ENCODE peak calls at places on chromosome 3, in eight cellular contexts. T, V, Z, S, D, X, K and G are unnamed samples.

GRCh38 chr3:114645392-114645791 is 351.6 kb downstream of the TIGIT start:
- DNase-seq in T (no peak), V (no peak), Z (no peak), S (no peak), D (no peak), X (no peak), K (no peak), G (no peak)

GRCh38 chr3:178382388-178383061 is 153.7 kb upstream of the KCNMB2 start:
- DNase-seq in T (no peak), V (peak), Z (no peak), S (no peak), D (no peak), X (no peak), K (no peak), G (no peak)

GRCh38 chr3:48561045-48561736 is 2.4 kb downstream of the UCN2 start:
- DNase-seq in T (no peak), V (peak), Z (no peak), S (no peak), D (no peak), X (no peak), K (peak), G (no peak)

GRCh38 chr3:53816430-53816829 is 29.8 kb downstream of the CHDH start:
- DNase-seq in T (no peak), V (no peak), Z (no peak), S (no peak), D (no peak), X (no peak), K (no peak), G (no peak)

GRCh38 chr3:170910542-170910941 is 2.1 kb upstream of the EIF5A2 start:
- DNase-seq in T (no peak), V (no peak), Z (no peak), S (no peak), D (no peak), X (no peak), K (no peak), G (no peak)

GRCh38 chr3:78004578-78004977 is 964.7 kb downstream of the ROBO2 start:
- DNase-seq in T (no peak), V (no peak), Z (no peak), S (no peak), D (no peak), X (no peak), K (no peak), G (no peak)

GRCh38 chr3:87309601-87310000 is 33.2 kb upstream of the POU1F1 start:
- DNase-seq in T (no peak), V (no peak), Z (no peak), S (no peak), D (no peak), X (no peak), K (no peak), G (no peak)

GRCh38 chr3:123833398-123833785 is 50.7 kb downstream of the MYLK start:
- DNase-seq in T (no peak), V (peak), Z (no peak), S (no peak), D (no peak), X (no peak), K (no peak), G (no peak)

GRCh38 chr3:156605686-156606605 is 51.0 kb upstream of the SSR3 start:
- DNase-seq in T (no peak), V (peak), Z (no peak), S (no peak), D (no peak), X (no peak), K (peak), G (no peak)

GRCh38 chr3:114760679-114761078 is 386.4 kb downstream of the ZBTB20 start:
- DNase-seq in T (no peak), V (no peak), Z (no peak), S (no peak), D (no peak), X (no peak), K (no peak), G (no peak)

GRCh38 chr3:39138804-39139415 is 14.5 kb downstream of the CSRNP1 start:
- DNase-seq in T (no peak), V (peak), Z (no peak), S (no peak), D (no peak), X (no peak), K (no peak), G (no peak)

GRCh38 chr3:187713504-187713903 is 11.1 kb upstream of the RTP2 start:
- DNase-seq in T (no peak), V (no peak), Z (no peak), S (no peak), D (no peak), X (no peak), K (no peak), G (no peak)

GRCh38 chr3:46673151-46674030 is 20.1 kb downstream of the ALS2CL start:
- DNase-seq in T (no peak), V (no peak), Z (no peak), S (no peak), D (no peak), X (no peak), K (no peak), G (no peak)

GRCh38 chr3:31743690-31744089 is 211.0 kb downstream of the STT3B start:
- DNase-seq in T (no peak), V (no peak), Z (no peak), S (no peak), D (no peak), X (no peak), K (no peak), G (no peak)

GRCh38 chr3:53583161-53583690 is 88.8 kb downstream of the CACNA1D start:
- DNase-seq in T (no peak), V (no peak), Z (no peak), S (no peak), D (no peak), X (no peak), K (no peak), G (no peak)

GRCh38 chr3:107993771-107994170 is 97.1 kb downstream of the CD47 start:
- DNase-seq in T (no peak), V (peak), Z (no peak), S (no peak), D (no peak), X (no peak), K (no peak), G (no peak)

GRCh38 chr3:67489816-67490215 is 164.6 kb downstream of the SUCLG2 start:
- DNase-seq in T (no peak), V (peak), Z (no peak), S (no peak), D (no peak), X (no peak), K (no peak), G (no peak)

GRCh38 chr3:125374501-125374995 is 577 bp downstream of the ZNF148 start:
- DNase-seq in T (peak), V (peak), Z (peak), S (no peak), D (peak), X (no peak), K (peak), G (peak)

GRCh38 chr3:120475722-120476385 is 25.1 kb upstream of the FSTL1 start:
- DNase-seq in T (no peak), V (no peak), Z (no peak), S (no peak), D (no peak), X (no peak), K (no peak), G (no peak)

GRCh38 chr3:15256861-15257341 is 50.9 kb downstream of the CAPN7 start:
- DNase-seq in T (no peak), V (no peak), Z (no peak), S (no peak), D (no peak), X (no peak), K (no peak), G (no peak)

GRCh38 chr3:128376516-128376915 is 90.2 kb downstream of the DNAJB8 start:
- DNase-seq in T (no peak), V (no peak), Z (no peak), S (no peak), D (no peak), X (no peak), K (no peak), G (no peak)

GRCh38 chr3:120559228-120560061 is 36.7 kb upstream of the NDUFB4 start:
- DNase-seq in T (no peak), V (peak), Z (no peak), S (no peak), D (no peak), X (peak), K (no peak), G (no peak)

GRCh38 chr3:40137586-40138295 is 171.8 kb upstream of the EIF1B start:
- DNase-seq in T (no peak), V (peak), Z (no peak), S (no peak), D (no peak), X (no peak), K (no peak), G (no peak)

GRCh38 chr3:193796089-193796488 is 203.1 kb downstream of the OPA1 start:
- DNase-seq in T (no peak), V (no peak), Z (no peak), S (no peak), D (no peak), X (no peak), K (no peak), G (no peak)

GRCh38 chr3:66115858-66116654 is 77.3 kb upstream of the MAGI1 start:
- DNase-seq in T (no peak), V (peak), Z (no peak), S (peak), D (no peak), X (no peak), K (no peak), G (no peak)